ENCODE peak calls at places on chromosomes 4 and X, in four cellular contexts. H, Y, G and S are unnamed samples.

GRCh38 chr4:130747842-130748241 is 1651.9 kb downstream of the C4orf33 start:
- DNase-seq in Y (no peak), G (no peak), H (no peak), S (peak; percentile 10)

GRCh38 chrX:71493111-71493613 is 39.7 kb upstream of the OGT start:
- DNase-seq in Y (no peak), G (no peak), H (no peak), S (no peak)

GRCh38 chr4:113106076-113106475 is 56.6 kb downstream of the ANK2 start:
- DNase-seq in G (no peak), Y (peak; percentile 30), H (no peak), S (no peak)

GRCh38 chrX:39777623-39778025 is 320.1 kb downstream of the BCOR start:
- DNase-seq in G (no peak), H (no peak), Y (no peak), S (no peak)

GRCh38 chr4:41256131-41256739 is 493 bp upstream of the UCHL1 start:
- DNase-seq in G (peak; percentile 9), H (peak; percentile 17), Y (peak; percentile 37), S (peak; percentile 33)

GRCh38 chr4:1368421-1369090 is 21.5 kb downstream of the UVSSA start:
- DNase-seq in Y (no peak), G (no peak), H (peak; percentile 53), S (no peak)

GRCh38 chr4:1593038-1593417 is 91.1 kb downstream of the FAM53A start:
- DNase-seq in Y (no peak), G (no peak), H (peak; percentile 14), S (no peak)

GRCh38 chrX:121283921-121284320 is 236.5 kb downstream of the GLUD2 start:
- DNase-seq in Y (no peak), G (no peak), H (no peak), S (no peak)

GRCh38 chr4:784401-785331 is 41.3 kb downstream of the CPLX1 start:
- DNase-seq in Y (no peak), G (no peak), H (no peak), S (no peak)

GRCh38 chr4:82739292-82740190 is 59.1 kb downstream of the SCD5 start:
- DNase-seq in G (no peak), H (peak; percentile 94), Y (no peak), S (no peak)

GRCh38 chr4:109010534-109010933 is 247.7 kb upstream of the ETNPPL start:
- DNase-seq in H (no peak), G (no peak), Y (no peak), S (no peak)

GRCh38 chr4:74618659-74619058 is 173.7 kb downstream of the AREG start:
- DNase-seq in G (no peak), H (no peak), Y (peak; percentile 67), S (no peak)

GRCh38 chrX:53440631-53441517 is 6.7 kb upstream of the HSD17B10 start:
- DNase-seq in H (no peak), Y (peak; percentile 65), G (peak; percentile 21), S (no peak)

GRCh38 chr4:28211714-28212470 is 1351.3 kb downstream of the STIM2 start:
- DNase-seq in Y (no peak), G (no peak), H (no peak), S (no peak)

GRCh38 chrX:53481816-53482485 is 47.8 kb upstream of the HSD17B10 start:
- DNase-seq in H (peak; percentile 57), G (peak; percentile 70), Y (peak; percentile 70), S (peak; percentile 43)

GRCh38 chr4:56653461-56654237 is 27.4 kb downstream of the HOPX start:
- DNase-seq in Y (peak; percentile 18), G (no peak), H (no peak), S (no peak)

GRCh38 chr4:152807294-152807829 is 27.6 kb downstream of the ARFIP1 start:
- DNase-seq in G (no peak), H (no peak), Y (peak; percentile 72), S (no peak)

GRCh38 chrX:17414839-17415238 is 39.8 kb downstream of the NHS start:
- DNase-seq in Y (peak; percentile 46), H (peak; percentile 25), G (no peak), S (no peak)

GRCh38 chr4:41297832-41298231 is 41.1 kb downstream of the UCHL1 start:
- DNase-seq in Y (peak; percentile 30), G (no peak), H (no peak), S (no peak)

GRCh38 chr4:7638463-7638862 is 203.7 kb upstream of the PSAPL1 start:
- DNase-seq in H (no peak), Y (no peak), G (no peak), S (no peak)

GRCh38 chrX:129961180-129962083 is 21.0 kb upstream of the BCORL1 start:
- DNase-seq in G (no peak), H (peak; percentile 72), Y (peak; percentile 87), S (no peak)

GRCh38 chrX:69024931-69025330 is 140.3 kb downstream of the PJA1 start:
- DNase-seq in Y (peak; percentile 35), H (no peak), G (no peak), S (no peak)

GRCh38 chrX:3728454-3728853 is 15.0 kb upstream of the PRKX start:
- DNase-seq in G (no peak), Y (no peak), H (no peak), S (no peak)

GRCh38 chr4:3479358-3480101 is 16.4 kb downstream of the DOK7 start:
- DNase-seq in H (no peak), Y (no peak), G (no peak), S (no peak)

GRCh38 chr4:35900608-35901243 is 343.6 kb downstream of the ARAP2 start:
- DNase-seq in H (no peak), G (no peak), Y (no peak), S (no peak)

GRCh38 chrX:151711787-151712186 is 4.0 kb upstream of the FATE1 start:
- DNase-seq in Y (no peak), H (no peak), G (peak; percentile 21), S (no peak)

GRCh38 chr4:55670695-55671094 is 34.6 kb upstream of the NMU start:
- DNase-seq in Y (no peak), H (no peak), G (no peak), S (no peak)

GRCh38 chr4:182206916-182207315 is 36.3 kb upstream of the TENM3 start:
- DNase-seq in G (no peak), H (no peak), Y (no peak), S (no peak)

GRCh38 chrX:1093112-1093511 is 119.3 kb downstream of the CRLF2 start:
- DNase-seq in G (no peak), H (no peak), Y (no peak), S (no peak)

GRCh38 chr4:153788419-153789276 is at the start of gene SFRP2:
- DNase-seq in H (peak; percentile 86), G (no peak), Y (peak; percentile 41), S (no peak)

GRCh38 chrX:45007598-45007997 is 134.6 kb downstream of the KDM6A start:
- DNase-seq in G (no peak), Y (no peak), H (no peak), S (no peak)